ENCODE peak calls at places on chromosomes 5 and 9, in seven cellular contexts. One of them, this sample, is unnamed.
A peak's percentile ranks its signal among the peaks of the same experiment; 100 is the strongest.

GRCh38 chr5:142846402-142846801 is 76.2 kb downstream of the ARHGAP26 start:
- DNase-seq in CD8-positive, alpha-beta memory T cell: no peak
- DNase-seq in ovary: no peak
- DNase-seq in effector memory CD4-positive, alpha-beta T cell: no peak
- DNase-seq in pancreas: no peak
- DNase-seq in astrocyte: no peak
- DNase-seq in left lung: no peak
- DNase-seq in this sample: no peak

GRCh38 chr9:90547896-90548295 is 94.7 kb downstream of the DIRAS2 start:
- DNase-seq in CD8-positive, alpha-beta memory T cell: no peak
- DNase-seq in ovary: no peak
- DNase-seq in effector memory CD4-positive, alpha-beta T cell: no peak
- DNase-seq in pancreas: no peak
- DNase-seq in astrocyte: no peak
- DNase-seq in left lung: no peak
- DNase-seq in this sample: no peak

GRCh38 chr5:33272288-33272687 is 168.5 kb upstream of the TARS1 start:
- DNase-seq in CD8-positive, alpha-beta memory T cell: no peak
- DNase-seq in ovary: no peak
- DNase-seq in effector memory CD4-positive, alpha-beta T cell: no peak
- DNase-seq in pancreas: no peak
- DNase-seq in astrocyte: peak; percentile 94
- DNase-seq in left lung: no peak
- DNase-seq in this sample: no peak

GRCh38 chr5:39370555-39371366 is 6.5 kb upstream of the C9 start:
- DNase-seq in CD8-positive, alpha-beta memory T cell: no peak
- DNase-seq in ovary: no peak
- DNase-seq in effector memory CD4-positive, alpha-beta T cell: no peak
- DNase-seq in pancreas: no peak
- DNase-seq in astrocyte: no peak
- DNase-seq in left lung: no peak
- DNase-seq in this sample: no peak

GRCh38 chr5:93299596-93300308 is 281.3 kb downstream of the NR2F1-AS1 start:
- DNase-seq in CD8-positive, alpha-beta memory T cell: no peak
- DNase-seq in ovary: no peak
- DNase-seq in effector memory CD4-positive, alpha-beta T cell: no peak
- DNase-seq in pancreas: no peak
- DNase-seq in astrocyte: peak; percentile 64
- DNase-seq in left lung: no peak
- DNase-seq in this sample: no peak

GRCh38 chr5:113195726-113196125 is 219.1 kb downstream of the DCP2 start:
- DNase-seq in CD8-positive, alpha-beta memory T cell: no peak
- DNase-seq in ovary: no peak
- DNase-seq in effector memory CD4-positive, alpha-beta T cell: no peak
- DNase-seq in pancreas: no peak
- DNase-seq in astrocyte: no peak
- DNase-seq in left lung: no peak
- DNase-seq in this sample: no peak

GRCh38 chr9:18189876-18190670 is 283.9 kb upstream of the ADAMTSL1 start:
- DNase-seq in CD8-positive, alpha-beta memory T cell: no peak
- DNase-seq in ovary: no peak
- DNase-seq in effector memory CD4-positive, alpha-beta T cell: no peak
- DNase-seq in pancreas: no peak
- DNase-seq in astrocyte: no peak
- DNase-seq in left lung: no peak
- DNase-seq in this sample: no peak

GRCh38 chr5:14185336-14186131 is 42.4 kb downstream of the TRIO start:
- DNase-seq in CD8-positive, alpha-beta memory T cell: no peak
- DNase-seq in ovary: no peak
- DNase-seq in effector memory CD4-positive, alpha-beta T cell: no peak
- DNase-seq in pancreas: no peak
- DNase-seq in astrocyte: peak; percentile 83
- DNase-seq in left lung: no peak
- DNase-seq in this sample: no peak

GRCh38 chr9:137369111-137369787 is 53.7 kb downstream of the EXD3 start:
- DNase-seq in CD8-positive, alpha-beta memory T cell: no peak
- DNase-seq in ovary: peak; percentile 21
- DNase-seq in effector memory CD4-positive, alpha-beta T cell: no peak
- DNase-seq in pancreas: peak; percentile 49
- DNase-seq in astrocyte: no peak
- DNase-seq in left lung: peak; percentile 65
- DNase-seq in this sample: no peak

GRCh38 chr9:101711330-101711941 is 27.0 kb downstream of the GRIN3A start:
- DNase-seq in CD8-positive, alpha-beta memory T cell: no peak
- DNase-seq in ovary: no peak
- DNase-seq in effector memory CD4-positive, alpha-beta T cell: no peak
- DNase-seq in pancreas: no peak
- DNase-seq in astrocyte: no peak
- DNase-seq in left lung: no peak
- DNase-seq in this sample: peak; percentile 25

GRCh38 chr9:882416-882931 is 41.0 kb downstream of the DMRT1 start:
- DNase-seq in CD8-positive, alpha-beta memory T cell: no peak
- DNase-seq in ovary: no peak
- DNase-seq in effector memory CD4-positive, alpha-beta T cell: no peak
- DNase-seq in pancreas: no peak
- DNase-seq in astrocyte: no peak
- DNase-seq in left lung: no peak
- DNase-seq in this sample: no peak

GRCh38 chr9:71285191-71285656 is 163.8 kb upstream of the TRPM3 start:
- DNase-seq in CD8-positive, alpha-beta memory T cell: no peak
- DNase-seq in ovary: no peak
- DNase-seq in effector memory CD4-positive, alpha-beta T cell: no peak
- DNase-seq in pancreas: no peak
- DNase-seq in astrocyte: peak; percentile 35
- DNase-seq in left lung: no peak
- DNase-seq in this sample: peak; percentile 37

GRCh38 chr5:102608414-102608813 is 109.6 kb upstream of the SLCO6A1 start:
- DNase-seq in CD8-positive, alpha-beta memory T cell: no peak
- DNase-seq in ovary: no peak
- DNase-seq in effector memory CD4-positive, alpha-beta T cell: no peak
- DNase-seq in pancreas: no peak
- DNase-seq in astrocyte: no peak
- DNase-seq in left lung: no peak
- DNase-seq in this sample: no peak

GRCh38 chr5:76810236-76810635 is 8.6 kb upstream of the F2RL1 start:
- DNase-seq in CD8-positive, alpha-beta memory T cell: no peak
- DNase-seq in ovary: no peak
- DNase-seq in effector memory CD4-positive, alpha-beta T cell: no peak
- DNase-seq in pancreas: no peak
- DNase-seq in astrocyte: no peak
- DNase-seq in left lung: no peak
- DNase-seq in this sample: no peak

GRCh38 chr5:109479260-109479860 is 69.6 kb upstream of the PJA2 start:
- DNase-seq in CD8-positive, alpha-beta memory T cell: no peak
- DNase-seq in ovary: no peak
- DNase-seq in effector memory CD4-positive, alpha-beta T cell: no peak
- DNase-seq in pancreas: no peak
- DNase-seq in astrocyte: no peak
- DNase-seq in left lung: no peak
- DNase-seq in this sample: no peak

GRCh38 chr5:62729662-62730061 is 151.0 kb downstream of the LRRC70 start:
- DNase-seq in CD8-positive, alpha-beta memory T cell: no peak
- DNase-seq in ovary: no peak
- DNase-seq in effector memory CD4-positive, alpha-beta T cell: no peak
- DNase-seq in pancreas: no peak
- DNase-seq in astrocyte: no peak
- DNase-seq in left lung: no peak
- DNase-seq in this sample: no peak

GRCh38 chr5:10009802-10010201 is 239.9 kb downstream of the ATPSCKMT start:
- DNase-seq in CD8-positive, alpha-beta memory T cell: no peak
- DNase-seq in ovary: no peak
- DNase-seq in effector memory CD4-positive, alpha-beta T cell: no peak
- DNase-seq in pancreas: no peak
- DNase-seq in astrocyte: peak; percentile 35
- DNase-seq in left lung: no peak
- DNase-seq in this sample: no peak

GRCh38 chr9:134283111-134283515 is 43.1 kb upstream of the RXRA start:
- DNase-seq in CD8-positive, alpha-beta memory T cell: no peak
- DNase-seq in ovary: peak; percentile 90
- DNase-seq in effector memory CD4-positive, alpha-beta T cell: no peak
- DNase-seq in pancreas: no peak
- DNase-seq in astrocyte: peak; percentile 64
- DNase-seq in left lung: no peak
- DNase-seq in this sample: no peak

GRCh38 chr5:140565024-140565779 is 574 bp downstream of the SLC35A4 start:
- DNase-seq in CD8-positive, alpha-beta memory T cell: no peak
- DNase-seq in ovary: no peak
- DNase-seq in effector memory CD4-positive, alpha-beta T cell: no peak
- DNase-seq in pancreas: no peak
- DNase-seq in astrocyte: peak; percentile 26
- DNase-seq in left lung: no peak
- DNase-seq in this sample: no peak

GRCh38 chr5:135466178-135467050 is 14.3 kb upstream of the TIFAB start:
- DNase-seq in CD8-positive, alpha-beta memory T cell: peak; percentile 37
- DNase-seq in ovary: peak; percentile 67
- DNase-seq in effector memory CD4-positive, alpha-beta T cell: peak; percentile 4
- DNase-seq in pancreas: peak; percentile 91
- DNase-seq in astrocyte: peak; percentile 21
- DNase-seq in left lung: peak; percentile 93
- DNase-seq in this sample: no peak

GRCh38 chr9:68574150-68574549 is 33.5 kb upstream of the TMEM252 start:
- DNase-seq in CD8-positive, alpha-beta memory T cell: no peak
- DNase-seq in ovary: no peak
- DNase-seq in effector memory CD4-positive, alpha-beta T cell: no peak
- DNase-seq in pancreas: no peak
- DNase-seq in astrocyte: no peak
- DNase-seq in left lung: no peak
- DNase-seq in this sample: no peak

GRCh38 chr5:110413856-110414255 is 312.6 kb downstream of the TMEM232 start:
- DNase-seq in CD8-positive, alpha-beta memory T cell: no peak
- DNase-seq in ovary: no peak
- DNase-seq in effector memory CD4-positive, alpha-beta T cell: no peak
- DNase-seq in pancreas: no peak
- DNase-seq in astrocyte: peak; percentile 83
- DNase-seq in left lung: no peak
- DNase-seq in this sample: no peak

GRCh38 chr5:160789219-160789820 is 62.7 kb downstream of the ATP10B start:
- DNase-seq in CD8-positive, alpha-beta memory T cell: no peak
- DNase-seq in ovary: no peak
- DNase-seq in effector memory CD4-positive, alpha-beta T cell: no peak
- DNase-seq in pancreas: no peak
- DNase-seq in astrocyte: no peak
- DNase-seq in left lung: no peak
- DNase-seq in this sample: no peak

GRCh38 chr9:124600407-124600806 is 93.2 kb upstream of the NR5A1 start:
- DNase-seq in CD8-positive, alpha-beta memory T cell: no peak
- DNase-seq in ovary: no peak
- DNase-seq in effector memory CD4-positive, alpha-beta T cell: no peak
- DNase-seq in pancreas: no peak
- DNase-seq in astrocyte: no peak
- DNase-seq in left lung: no peak
- DNase-seq in this sample: no peak

GRCh38 chr5:67335391-67335790 is 138.8 kb upstream of the CD180 start:
- DNase-seq in CD8-positive, alpha-beta memory T cell: no peak
- DNase-seq in ovary: no peak
- DNase-seq in effector memory CD4-positive, alpha-beta T cell: no peak
- DNase-seq in pancreas: no peak
- DNase-seq in astrocyte: no peak
- DNase-seq in left lung: no peak
- DNase-seq in this sample: no peak

DNA sequence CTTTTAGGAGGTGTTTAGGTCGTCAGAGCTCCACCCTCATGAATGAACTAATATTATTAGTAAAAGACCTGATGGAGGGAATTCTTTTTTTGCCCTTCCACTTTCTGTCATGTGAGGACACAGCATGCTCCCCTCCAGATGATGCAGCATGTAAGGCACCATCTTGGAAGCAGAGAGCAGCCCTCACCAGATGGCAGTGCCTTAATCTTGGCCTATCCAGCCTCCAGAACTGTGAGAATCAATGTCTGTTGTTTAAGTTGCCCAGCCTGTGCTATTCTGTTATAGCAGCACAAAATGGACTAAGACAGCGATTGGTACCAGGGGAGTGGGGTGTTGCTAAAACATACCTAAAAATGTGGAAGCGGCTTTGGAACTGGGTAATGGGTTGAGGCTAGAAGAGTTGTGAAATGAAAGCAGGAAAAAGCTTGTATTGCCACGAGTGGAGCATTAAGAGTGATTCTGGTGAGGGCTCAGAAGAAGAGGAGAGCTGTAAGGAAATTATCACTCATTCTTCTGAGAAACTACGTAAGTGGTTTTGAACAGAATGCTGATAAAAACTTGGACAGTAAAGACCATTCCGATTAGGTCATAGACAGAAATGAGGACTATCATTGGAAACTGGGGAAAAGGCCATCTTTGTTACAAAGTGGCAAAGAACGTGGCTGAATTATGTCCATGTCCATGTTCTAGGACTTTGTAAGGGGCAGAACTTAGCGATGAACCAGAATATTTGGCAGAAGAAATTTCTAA is 28.6 kb downstream of the PTPDC1 start:
- DNase-seq in CD8-positive, alpha-beta memory T cell: no peak
- DNase-seq in ovary: no peak
- DNase-seq in effector memory CD4-positive, alpha-beta T cell: no peak
- DNase-seq in pancreas: no peak
- DNase-seq in astrocyte: peak; percentile 56
- DNase-seq in left lung: no peak
- DNase-seq in this sample: no peak
- H3K9me3 ChIP-seq in CD8-positive, alpha-beta memory T cell: no peaks in the 10 kb centered on the region
- H3K9me3 ChIP-seq in ovary: no peaks in the 10 kb centered on the region
- H3K9me3 ChIP-seq in effector memory CD4-positive, alpha-beta T cell: no peaks in the 10 kb centered on the region
- H3K9me3 ChIP-seq in pancreas: no peaks in the 10 kb centered on the region
- H3K9me3 ChIP-seq in astrocyte: no peaks in the 10 kb centered on the region
- H3K9me3 ChIP-seq in left lung: no peaks in the 10 kb centered on the region
- H3K9me3 ChIP-seq in this sample: no peaks in the 10 kb centered on the region

GRCh38 chr5:179267671-179268071 is 77.6 kb downstream of the ADAMTS2 start:
- DNase-seq in CD8-positive, alpha-beta memory T cell: no peak
- DNase-seq in ovary: peak; percentile 17
- DNase-seq in effector memory CD4-positive, alpha-beta T cell: no peak
- DNase-seq in pancreas: no peak
- DNase-seq in astrocyte: no peak
- DNase-seq in left lung: peak; percentile 51
- DNase-seq in this sample: no peak
- H3K4me3 ChIP-seq in CD8-positive, alpha-beta memory T cell: no peak overlapping the region
- H3K4me3 ChIP-seq in ovary: no peak overlapping the region
- H3K4me3 ChIP-seq in effector memory CD4-positive, alpha-beta T cell: no peak overlapping the region
- H3K4me3 ChIP-seq in pancreas: no peak overlapping the region
- H3K4me3 ChIP-seq in astrocyte: no peak overlapping the region
- H3K4me3 ChIP-seq in left lung: no peak overlapping the region
- H3K4me3 ChIP-seq in this sample: no peak overlapping the region

GRCh38 chr5:180274695-180275094 is 17.2 kb downstream of the MAPK9 start:
- DNase-seq in CD8-positive, alpha-beta memory T cell: no peak
- DNase-seq in ovary: no peak
- DNase-seq in effector memory CD4-positive, alpha-beta T cell: no peak
- DNase-seq in pancreas: no peak
- DNase-seq in astrocyte: no peak
- DNase-seq in left lung: no peak
- DNase-seq in this sample: no peak
- H3K9me3 ChIP-seq in CD8-positive, alpha-beta memory T cell: no peaks in the 10 kb centered on the region
- H3K9me3 ChIP-seq in ovary: no peaks in the 10 kb centered on the region
- H3K9me3 ChIP-seq in effector memory CD4-positive, alpha-beta T cell: peaks cover 6% of the 10 kb centered on the region
- H3K9me3 ChIP-seq in pancreas: no peaks in the 10 kb centered on the region
- H3K9me3 ChIP-seq in astrocyte: peaks cover 17% of the 10 kb centered on the region
- H3K9me3 ChIP-seq in left lung: peaks cover 71% of the 10 kb centered on the region
- H3K9me3 ChIP-seq in this sample: no peaks in the 10 kb centered on the region

DNA sequence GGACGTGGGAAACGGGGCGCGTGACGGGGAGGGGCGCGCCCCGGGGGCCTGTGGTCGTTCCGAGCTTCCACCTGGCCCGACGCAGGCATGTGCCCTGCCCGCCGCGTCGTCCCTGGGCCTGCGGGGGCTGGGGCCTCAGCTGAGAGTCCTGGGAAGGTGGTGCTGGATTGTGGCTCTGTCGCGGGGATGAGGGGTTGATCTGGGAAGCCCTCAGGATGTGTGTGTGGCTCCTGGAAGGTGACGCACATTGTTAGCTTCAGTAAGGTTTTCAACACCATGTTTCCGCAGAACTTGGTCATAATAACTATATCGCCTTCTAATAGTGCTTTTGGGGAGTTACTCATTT is 589.1 kb downstream of the MTRR start:
- DNase-seq in CD8-positive, alpha-beta memory T cell: no peak
- DNase-seq in ovary: no peak
- DNase-seq in effector memory CD4-positive, alpha-beta T cell: no peak
- DNase-seq in pancreas: no peak
- DNase-seq in astrocyte: peak; percentile 18
- DNase-seq in left lung: no peak
- DNase-seq in this sample: no peak
- H3K4me3 ChIP-seq in CD8-positive, alpha-beta memory T cell: peak overlapping the region; percentile 61
- H3K4me3 ChIP-seq in ovary: peak overlapping the region; percentile 69
- H3K4me3 ChIP-seq in effector memory CD4-positive, alpha-beta T cell: peak overlapping the region; percentile 49
- H3K4me3 ChIP-seq in pancreas: peak overlapping the region; percentile 68
- H3K4me3 ChIP-seq in astrocyte: peak overlapping the region; percentile 76
- H3K4me3 ChIP-seq in left lung: peak overlapping the region; percentile 76
- H3K4me3 ChIP-seq in this sample: peak overlapping the region; percentile 64